ENCODE peak calls at places on chromosomes 16 and 17, in ten cellular contexts. G, X, L, V, B, S, K, N, T and P are unnamed samples.

GRCh38 chr16:3534126-3534525 is 33.3 kb downstream of the CLUAP1 start:
- DNase-seq in X (no peak), L (no peak), G (no peak), T (no peak), B (no peak), N (no peak), K (no peak), V (no peak), S (no peak), P (no peak)

GRCh38 chr17:64115043-64115698 is 14.8 kb downstream of the ERN1 start:
- DNase-seq in V (no peak), X (no peak), K (no peak), G (no peak), L (no peak), B (no peak), T (no peak), S (no peak), N (no peak), P (no peak)

GRCh38 chr17:82055965-82056728 is 4.4 kb downstream of the GPS1 start:
- DNase-seq in L (no peak), X (no peak), K (no peak), V (no peak), N (no peak), S (no peak), G (no peak), T (no peak), B (no peak), P (no peak)

GRCh38 chr17:4340914-4341615 is 25.4 kb downstream of the UBE2G1 start:
- DNase-seq in L (no peak), G (no peak), V (no peak), T (no peak), B (no peak), S (no peak), K (no peak), N (no peak), X (no peak), P (no peak)

GRCh38 chr16:67805718-67806427 is 487 bp downstream of the RANBP10 start:
- DNase-seq in K (no peak), B (no peak), T (no peak), L (no peak), G (no peak), N (no peak), V (no peak), X (peak; percentile 13), S (no peak), P (no peak)

GRCh38 chr17:76333673-76334505 is 19.8 kb downstream of the PRPSAP1 start:
- DNase-seq in T (no peak), B (no peak), X (no peak), K (no peak), G (no peak), L (no peak), V (no peak), N (no peak), S (no peak), P (no peak)

GRCh38 chr17:77836557-77837041 is 121.9 kb upstream of the TNRC6C start:
- DNase-seq in X (peak; percentile 48), L (no peak), G (no peak), S (no peak), T (peak; percentile 48), N (no peak), B (no peak), V (no peak), K (no peak), P (peak; percentile 58)

GRCh38 chr17:78042542-78042941 is 84.0 kb downstream of the TNRC6C start:
- DNase-seq in G (no peak), L (no peak), N (no peak), V (no peak), S (no peak), K (no peak), B (no peak), X (no peak), T (no peak), P (no peak)

GRCh38 chr16:8254425-8254824 is 335.9 kb downstream of the TMEM114 start:
- DNase-seq in B (no peak), X (no peak), L (no peak), K (no peak), S (no peak), V (no peak), N (no peak), T (no peak), G (no peak), P (no peak)

GRCh38 chr17:80474231-80474932 is 2.0 kb downstream of the NPTX1 start:
- DNase-seq in T (no peak), B (no peak), L (no peak), G (no peak), S (no peak), X (no peak), N (no peak), V (peak; percentile 29), K (peak; percentile 23), P (no peak)

GRCh38 chr17:64061157-64061898 is 40.9 kb upstream of the ICAM2 start:
- DNase-seq in K (no peak), X (no peak), S (no peak), G (no peak), T (peak; percentile 49), L (no peak), B (no peak), V (no peak), N (no peak), P (peak; percentile 29)

GRCh38 chr17:68449021-68449739 is 8.1 kb downstream of the WIPI1 start:
- DNase-seq in L (no peak), K (no peak), T (no peak), B (no peak), V (no peak), G (no peak), S (no peak), X (no peak), N (no peak), P (no peak)

GRCh38 chr17:82679586-82680465 is 18.7 kb downstream of the RAB40B start:
- DNase-seq in T (no peak), S (no peak), B (peak; percentile 50), N (no peak), V (no peak), L (no peak), G (no peak), K (no peak), X (peak; percentile 29), P (no peak)

GRCh38 chr16:84075376-84075775 is 32.8 kb upstream of the SLC38A8 start:
- DNase-seq in X (no peak), L (no peak), V (no peak), B (no peak), K (no peak), N (no peak), T (no peak), G (no peak), S (no peak), P (no peak)

GRCh38 chr16:10031473-10031872 is 150.8 kb downstream of the GRIN2A start:
- DNase-seq in B (no peak), L (no peak), T (no peak), K (no peak), X (no peak), N (no peak), S (no peak), V (no peak), G (no peak), P (no peak)

GRCh38 chr17:35089846-35090193 is 26.3 kb upstream of the RFFL start:
- DNase-seq in L (no peak), N (no peak), X (peak; percentile 29), S (no peak), B (no peak), V (no peak), T (peak; percentile 54), G (no peak), K (no peak), P (peak; percentile 57)

GRCh38 chr16:29994613-29995329 is 646 bp downstream of the HIRIP3 start:
- DNase-seq in L (no peak), G (peak; percentile 35), N (no peak), T (peak; percentile 75), K (peak; percentile 84), V (no peak), X (peak; percentile 88), B (peak; percentile 84), S (no peak), P (peak; percentile 75)

GRCh38 chr16:20867585-20867984 is 32.6 kb downstream of the DCUN1D3 start:
- DNase-seq in N (no peak), L (no peak), B (no peak), G (no peak), T (no peak), K (no peak), V (no peak), S (no peak), X (no peak), P (no peak)

GRCh38 chr17:57985675-57985974 is 2.4 kb downstream of the VEZF1 start:
- DNase-seq in X (no peak), S (no peak), G (no peak), T (no peak), L (no peak), N (no peak), K (no peak), B (no peak), V (no peak), P (no peak)

GRCh38 chr17:56930739-56931337 is 17.0 kb upstream of the TRIM25 start:
- DNase-seq in S (no peak), T (no peak), K (no peak), L (no peak), G (no peak), X (no peak), B (no peak), N (no peak), V (no peak), P (no peak)

GRCh38 chr17:39703913-39704312 is 4.0 kb downstream of the ERBB2 start:
- DNase-seq in K (no peak), B (no peak), G (no peak), N (no peak), T (no peak), L (no peak), X (no peak), V (no peak), S (no peak), P (no peak)

GRCh38 chr17:5874486-5874885 is 195.7 kb upstream of the WSCD1 start:
- DNase-seq in T (no peak), L (no peak), S (no peak), N (no peak), X (no peak), G (no peak), K (no peak), B (no peak), V (no peak), P (no peak)